ENCODE peak calls at places on chromosomes 7 and 10, in six cellular contexts. One of them, this sample, is unnamed. For H3K9me3, the result is how much of the 10 kb centered on the place peaks cover.

GRCh38 chr7:137337902-137338301 is 5.6 kb downstream of the PTN start:
- DNase-seq in right lobe of liver: no peak
- DNase-seq in gastrocnemius medialis: no peak
- DNase-seq in PC-9: no peak
- DNase-seq in stomach: no peak
- DNase-seq in adipocyte: no peak
- DNase-seq in this sample: no peak

GRCh38 chr7:35263396-35263795 is 9.5 kb upstream of the TBX20 start:
- DNase-seq in right lobe of liver: no peak
- DNase-seq in gastrocnemius medialis: no peak
- DNase-seq in PC-9: no peak
- DNase-seq in stomach: no peak
- DNase-seq in adipocyte: no peak
- DNase-seq in this sample: no peak

GRCh38 chr7:115789901-115790300 is 240.7 kb downstream of the TFEC start:
- DNase-seq in right lobe of liver: no peak
- DNase-seq in gastrocnemius medialis: no peak
- DNase-seq in PC-9: no peak
- DNase-seq in stomach: no peak
- DNase-seq in adipocyte: no peak
- DNase-seq in this sample: no peak

GRCh38 chr10:57657164-57657765 is 610.4 kb downstream of the IPMK start:
- DNase-seq in right lobe of liver: peak
- DNase-seq in gastrocnemius medialis: no peak
- DNase-seq in PC-9: peak
- DNase-seq in stomach: peak
- DNase-seq in adipocyte: peak
- DNase-seq in this sample: no peak

GRCh38 chr10:31346953-31347352 is 27.9 kb downstream of the ZEB1 start:
- DNase-seq in right lobe of liver: no peak
- DNase-seq in gastrocnemius medialis: no peak
- DNase-seq in PC-9: no peak
- DNase-seq in stomach: no peak
- DNase-seq in adipocyte: no peak
- DNase-seq in this sample: no peak

GRCh38 chr10:12884851-12885250 is 116.7 kb downstream of the CCDC3 start:
- DNase-seq in right lobe of liver: no peak
- DNase-seq in gastrocnemius medialis: no peak
- DNase-seq in PC-9: no peak
- DNase-seq in stomach: no peak
- DNase-seq in adipocyte: no peak
- DNase-seq in this sample: no peak

GRCh38 chr10:120475844-120476791 is 19.1 kb downstream of the PLPP4 start:
- DNase-seq in right lobe of liver: no peak
- DNase-seq in gastrocnemius medialis: no peak
- DNase-seq in PC-9: no peak
- DNase-seq in stomach: no peak
- DNase-seq in adipocyte: no peak
- DNase-seq in this sample: no peak

GRCh38 chr10:116076616-116077015 is 196.4 kb downstream of the GFRA1 start:
- DNase-seq in right lobe of liver: no peak
- DNase-seq in gastrocnemius medialis: no peak
- DNase-seq in PC-9: no peak
- DNase-seq in stomach: no peak
- DNase-seq in adipocyte: no peak
- DNase-seq in this sample: no peak

GRCh38 chr10:132861884-132862461 is 76.0 kb upstream of the NKX6-2 start:
- DNase-seq in right lobe of liver: peak
- DNase-seq in gastrocnemius medialis: no peak
- DNase-seq in PC-9: no peak
- DNase-seq in stomach: no peak
- DNase-seq in adipocyte: no peak
- DNase-seq in this sample: no peak

GRCh38 chr10:95415631-95416031 is 124.8 kb upstream of the PDLIM1 start:
- DNase-seq in right lobe of liver: no peak
- DNase-seq in gastrocnemius medialis: peak
- DNase-seq in PC-9: no peak
- DNase-seq in stomach: no peak
- DNase-seq in adipocyte: no peak
- DNase-seq in this sample: no peak

GRCh38 chr10:71383972-71384687 is 12.6 kb upstream of the CDH23 start:
- DNase-seq in right lobe of liver: peak
- DNase-seq in gastrocnemius medialis: peak
- DNase-seq in PC-9: no peak
- DNase-seq in stomach: peak
- DNase-seq in adipocyte: peak
- DNase-seq in this sample: peak

GRCh38 chr10:114987995-114988394 is 50.0 kb downstream of the TRUB1 start:
- DNase-seq in right lobe of liver: no peak
- DNase-seq in gastrocnemius medialis: no peak
- DNase-seq in PC-9: no peak
- DNase-seq in stomach: no peak
- DNase-seq in adipocyte: peak
- DNase-seq in this sample: no peak

GRCh38 chr7:130207033-130207432 is 627 bp upstream of the SSMEM1 start:
- DNase-seq in right lobe of liver: no peak
- DNase-seq in gastrocnemius medialis: no peak
- DNase-seq in PC-9: no peak
- DNase-seq in stomach: no peak
- DNase-seq in adipocyte: no peak
- DNase-seq in this sample: no peak

GRCh38 chr7:68187549-68187948 is 1190.9 kb downstream of the TYW1 start:
- DNase-seq in right lobe of liver: no peak
- DNase-seq in gastrocnemius medialis: no peak
- DNase-seq in PC-9: no peak
- DNase-seq in stomach: no peak
- DNase-seq in adipocyte: no peak
- DNase-seq in this sample: no peak

DNA sequence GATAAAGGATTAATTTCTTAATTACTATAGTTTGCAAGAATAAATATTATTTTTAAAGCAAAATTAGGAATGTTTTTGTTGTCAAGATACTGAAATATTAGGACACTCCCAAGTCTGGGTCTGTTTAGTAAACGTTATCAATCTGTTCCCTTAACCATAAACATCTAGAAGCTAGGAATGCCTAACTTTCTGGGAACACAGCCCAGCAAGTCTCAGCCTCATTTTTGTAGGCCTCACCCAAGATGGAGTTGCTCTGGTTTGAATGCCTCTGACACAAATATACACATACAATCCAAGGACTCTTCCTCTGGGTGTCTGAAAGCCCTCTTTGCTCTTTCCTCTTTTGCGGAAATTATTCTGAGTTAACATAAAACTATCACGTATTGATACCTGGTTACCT is 487.4 kb upstream of the CELF2 start:
- DNase-seq in right lobe of liver: no peak
- DNase-seq in gastrocnemius medialis: no peak
- DNase-seq in PC-9: no peak
- DNase-seq in stomach: no peak
- DNase-seq in adipocyte: no peak
- DNase-seq in this sample: no peak
- H3K9me3 ChIP-seq in right lobe of liver: under half
- H3K9me3 ChIP-seq in gastrocnemius medialis: under half
- H3K9me3 ChIP-seq in PC-9: under half
- H3K9me3 ChIP-seq in stomach: under half
- H3K9me3 ChIP-seq in adipocyte: under half
- H3K9me3 ChIP-seq in this sample: under half

GRCh38 chr7:157767466-157767865 is 430.7 kb downstream of the DNAJB6 start:
- DNase-seq in right lobe of liver: no peak
- DNase-seq in gastrocnemius medialis: no peak
- DNase-seq in PC-9: no peak
- DNase-seq in stomach: no peak
- DNase-seq in adipocyte: no peak
- DNase-seq in this sample: no peak
- H3K9me3 ChIP-seq in right lobe of liver: under half
- H3K9me3 ChIP-seq in gastrocnemius medialis: under half
- H3K9me3 ChIP-seq in PC-9: under half
- H3K9me3 ChIP-seq in stomach: under half
- H3K9me3 ChIP-seq in adipocyte: under half
- H3K9me3 ChIP-seq in this sample: under half

DNA sequence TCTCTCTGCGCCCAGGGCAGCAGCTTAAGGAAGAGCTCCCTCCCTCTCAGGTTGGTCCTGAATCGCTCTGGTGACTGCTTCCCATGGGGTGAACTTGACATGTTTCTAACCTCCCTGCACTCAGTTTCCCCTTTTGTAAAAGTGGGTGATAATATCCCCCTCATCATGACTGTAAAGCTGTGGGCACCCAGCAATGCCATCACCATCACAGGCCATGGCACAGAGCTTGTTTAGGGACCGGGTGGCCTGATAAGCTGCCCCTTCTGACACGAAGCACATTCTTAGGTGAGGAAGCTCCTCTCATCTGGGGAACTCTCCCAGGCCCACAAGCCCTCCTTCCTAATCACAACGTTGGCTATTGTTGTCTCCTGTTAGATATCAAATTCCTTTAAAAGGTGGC is 972.8 kb upstream of the ZNF722 start:
- DNase-seq in right lobe of liver: no peak
- DNase-seq in gastrocnemius medialis: no peak
- DNase-seq in PC-9: no peak
- DNase-seq in stomach: no peak
- DNase-seq in adipocyte: no peak
- DNase-seq in this sample: no peak
- H3K9me3 ChIP-seq in right lobe of liver: under half
- H3K9me3 ChIP-seq in gastrocnemius medialis: under half
- H3K9me3 ChIP-seq in PC-9: under half
- H3K9me3 ChIP-seq in stomach: under half
- H3K9me3 ChIP-seq in adipocyte: under half
- H3K9me3 ChIP-seq in this sample: under half

GRCh38 chr7:158064631-158065030 is 523.0 kb downstream of the PTPRN2 start:
- DNase-seq in right lobe of liver: no peak
- DNase-seq in gastrocnemius medialis: no peak
- DNase-seq in PC-9: no peak
- DNase-seq in stomach: no peak
- DNase-seq in adipocyte: no peak
- DNase-seq in this sample: no peak

GRCh38 chr7:158066085-158066484 is 521.5 kb downstream of the PTPRN2 start:
- DNase-seq in right lobe of liver: no peak
- DNase-seq in gastrocnemius medialis: no peak
- DNase-seq in PC-9: no peak
- DNase-seq in stomach: no peak
- DNase-seq in adipocyte: no peak
- DNase-seq in this sample: no peak

GRCh38 chr7:158067931-158068482 is 519.6 kb downstream of the PTPRN2 start:
- DNase-seq in right lobe of liver: no peak
- DNase-seq in gastrocnemius medialis: no peak
- DNase-seq in PC-9: no peak
- DNase-seq in stomach: no peak
- DNase-seq in adipocyte: no peak
- DNase-seq in this sample: no peak

GRCh38 chr7:158065340-158065739 is 522.3 kb downstream of the PTPRN2 start:
- DNase-seq in right lobe of liver: no peak
- DNase-seq in gastrocnemius medialis: no peak
- DNase-seq in PC-9: no peak
- DNase-seq in stomach: no peak
- DNase-seq in adipocyte: no peak
- DNase-seq in this sample: no peak

GRCh38 chr7:158067219-158067930 is 520.2 kb downstream of the PTPRN2 start:
- DNase-seq in right lobe of liver: no peak
- DNase-seq in gastrocnemius medialis: no peak
- DNase-seq in PC-9: no peak
- DNase-seq in stomach: no peak
- DNase-seq in adipocyte: no peak
- DNase-seq in this sample: no peak
- H3K9me3 ChIP-seq in right lobe of liver: under half
- H3K9me3 ChIP-seq in gastrocnemius medialis: under half
- H3K9me3 ChIP-seq in PC-9: under half
- H3K9me3 ChIP-seq in stomach: under half
- H3K9me3 ChIP-seq in adipocyte: under half
- H3K9me3 ChIP-seq in this sample: under half

GRCh38 chr7:71784781-71785180 is 627.4 kb downstream of the CALN1 start:
- DNase-seq in right lobe of liver: no peak
- DNase-seq in gastrocnemius medialis: no peak
- DNase-seq in PC-9: no peak
- DNase-seq in stomach: no peak
- DNase-seq in adipocyte: no peak
- DNase-seq in this sample: no peak
- H3K9me3 ChIP-seq in right lobe of liver: under half
- H3K9me3 ChIP-seq in gastrocnemius medialis: under half
- H3K9me3 ChIP-seq in PC-9: under half
- H3K9me3 ChIP-seq in stomach: under half
- H3K9me3 ChIP-seq in adipocyte: under half
- H3K9me3 ChIP-seq in this sample: under half

GRCh38 chr10:131313377-131313776 is 1.9 kb upstream of the TCERG1L start:
- DNase-seq in right lobe of liver: no peak
- DNase-seq in gastrocnemius medialis: no peak
- DNase-seq in PC-9: no peak
- DNase-seq in stomach: no peak
- DNase-seq in adipocyte: no peak
- DNase-seq in this sample: no peak
- H3K9me3 ChIP-seq in right lobe of liver: under half
- H3K9me3 ChIP-seq in gastrocnemius medialis: under half
- H3K9me3 ChIP-seq in PC-9: under half
- H3K9me3 ChIP-seq in stomach: under half
- H3K9me3 ChIP-seq in adipocyte: under half
- H3K9me3 ChIP-seq in this sample: under half

DNA sequence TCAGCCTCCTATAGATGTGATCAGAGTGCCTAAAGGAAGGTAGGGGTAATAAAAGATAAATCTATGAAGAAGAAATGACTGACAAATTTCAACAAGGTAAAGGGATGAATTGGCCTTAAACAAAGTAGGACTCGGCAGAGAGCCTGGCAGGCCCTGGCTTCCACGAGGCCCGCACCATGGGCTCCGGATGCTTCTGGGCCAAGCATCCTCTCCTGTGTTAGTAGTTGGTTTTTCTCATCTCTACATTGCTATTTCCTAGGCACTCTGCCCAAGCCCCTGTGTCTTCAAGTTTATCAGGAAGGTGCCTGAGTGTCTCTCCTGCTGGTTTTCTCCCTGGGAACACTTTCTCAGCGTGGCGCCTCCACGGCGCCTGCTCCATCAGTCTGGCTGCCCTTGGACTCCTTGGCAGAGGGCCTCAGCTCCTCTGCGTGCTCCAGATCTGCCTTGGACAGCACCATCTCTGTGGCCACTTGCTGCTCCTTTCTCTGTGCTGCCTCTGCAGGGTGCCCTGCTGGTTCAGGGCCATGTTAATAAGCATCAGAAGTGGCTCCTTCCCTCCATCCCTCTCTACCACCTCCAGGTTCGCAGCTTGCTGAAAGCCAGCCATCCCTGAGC is 413.3 kb upstream of the DPP6 start:
- DNase-seq in right lobe of liver: no peak
- DNase-seq in gastrocnemius medialis: no peak
- DNase-seq in PC-9: no peak
- DNase-seq in stomach: no peak
- DNase-seq in adipocyte: no peak
- DNase-seq in this sample: no peak
- H3K9me3 ChIP-seq in right lobe of liver: under half
- H3K9me3 ChIP-seq in gastrocnemius medialis: under half
- H3K9me3 ChIP-seq in PC-9: under half
- H3K9me3 ChIP-seq in stomach: under half
- H3K9me3 ChIP-seq in adipocyte: under half
- H3K9me3 ChIP-seq in this sample: under half

GRCh38 chr10:10294801-10295515 is 722.7 kb upstream of the CELF2 start:
- DNase-seq in right lobe of liver: no peak
- DNase-seq in gastrocnemius medialis: no peak
- DNase-seq in PC-9: no peak
- DNase-seq in stomach: no peak
- DNase-seq in adipocyte: no peak
- DNase-seq in this sample: no peak
- H3K9me3 ChIP-seq in right lobe of liver: under half
- H3K9me3 ChIP-seq in gastrocnemius medialis: under half
- H3K9me3 ChIP-seq in PC-9: under half
- H3K9me3 ChIP-seq in stomach: under half
- H3K9me3 ChIP-seq in adipocyte: under half
- H3K9me3 ChIP-seq in this sample: under half

GRCh38 chr7:157635669-157636068 is 298.9 kb downstream of the DNAJB6 start:
- DNase-seq in right lobe of liver: no peak
- DNase-seq in gastrocnemius medialis: no peak
- DNase-seq in PC-9: no peak
- DNase-seq in stomach: no peak
- DNase-seq in adipocyte: no peak
- DNase-seq in this sample: no peak
- H3K9me3 ChIP-seq in right lobe of liver: under half
- H3K9me3 ChIP-seq in gastrocnemius medialis: under half
- H3K9me3 ChIP-seq in PC-9: under half
- H3K9me3 ChIP-seq in stomach: under half
- H3K9me3 ChIP-seq in adipocyte: under half
- H3K9me3 ChIP-seq in this sample: under half